ENCODE peak calls at places on chromosomes 4 and X, in nine cellular contexts. J is T follicular helper cell; E is germinal center; L is T-helper 2 cell; W is GM18507; K is GM03348; R is cardiac muscle cell; U is central memory CD4-positive, alpha-beta T cell; H is EL. V is an unnamed sample.

GRCh38 chr4:41510179-41510578 is 27.8 kb upstream of the LIMCH1 start:
- DNase-seq in U (no peak), E (no peak), H (no peak), J (no peak), L (no peak), R (no peak), W (no peak), K (no peak), V (no peak)

GRCh38 chrX:150772150-150772970 is 79.2 kb downstream of the MTMR1 start:
- DNase-seq in E (peak), J (peak), K (peak), H (peak), U (peak), W (peak), L (peak), R (peak), V (peak)

GRCh38 chrX:100098660-100099375 is 311.3 kb downstream of the PCDH19 start:
- DNase-seq in K (peak), E (no peak), H (peak), W (no peak), J (no peak), U (no peak), L (no peak), R (peak), V (no peak)

GRCh38 chr4:72302981-72303704 is 265.9 kb downstream of the ADAMTS3 start:
- DNase-seq in U (peak), R (peak), K (peak), L (peak), J (no peak), E (peak), W (no peak), H (peak), V (peak)

GRCh38 chrX:34631826-34632225 is 25.3 kb downstream of the TMEM47 start:
- DNase-seq in W (no peak), H (no peak), R (peak), J (no peak), L (no peak), K (no peak), U (no peak), E (no peak), V (no peak)

GRCh38 chrX:53081925-53082772 is at the start of gene TSPYL2:
- DNase-seq in L (peak), K (peak), E (peak), R (peak), W (peak), J (peak), H (peak), U (peak), V (peak)

GRCh38 chr4:124060261-124060918 is 652.1 kb downstream of the ANKRD50 start:
- DNase-seq in J (no peak), K (peak), W (no peak), U (no peak), E (no peak), L (no peak), H (peak), R (peak), V (no peak)

GRCh38 chrX:72352786-72353185 is 47.1 kb upstream of the CITED1 start:
- DNase-seq in L (no peak), J (no peak), H (no peak), U (no peak), E (no peak), W (no peak), K (no peak), R (no peak), V (no peak)

GRCh38 chr4:10212400-10212799 is 95.8 kb upstream of the WDR1 start:
- DNase-seq in K (peak), W (no peak), U (no peak), E (no peak), L (no peak), R (no peak), J (no peak), H (peak), V (no peak)

GRCh38 chr4:7699040-7699439 is 240.6 kb downstream of the AFAP1 start:
- DNase-seq in E (no peak), L (no peak), U (no peak), W (no peak), J (no peak), H (peak), R (peak), K (peak), V (no peak)

GRCh38 chr4:158826882-158827281 is 58.1 kb downstream of the FNIP2 start:
- DNase-seq in E (no peak), K (no peak), U (peak), J (no peak), W (no peak), L (no peak), R (no peak), H (no peak), V (no peak)

GRCh38 chr4:158863296-158863695 is 94.5 kb downstream of the FNIP2 start:
- DNase-seq in L (no peak), W (no peak), E (no peak), K (no peak), R (no peak), H (no peak), J (no peak), U (no peak), V (no peak)

GRCh38 chr4:184599492-184600135 is 49.6 kb downstream of the CASP3 start:
- DNase-seq in K (peak), L (no peak), H (peak), J (no peak), W (no peak), U (no peak), E (no peak), R (peak), V (no peak)

GRCh38 chr4:74365761-74366160 is 816 bp downstream of the EREG start:
- DNase-seq in U (no peak), E (no peak), H (peak), J (no peak), W (no peak), L (no peak), K (no peak), R (peak), V (no peak)

GRCh38 chr4:3127129-3127528 is 52.6 kb downstream of the HTT start:
- DNase-seq in H (no peak), J (no peak), L (no peak), E (no peak), R (no peak), U (no peak), K (no peak), W (no peak), V (no peak)

GRCh38 chr4:181643466-181643865 is 599.7 kb upstream of the TENM3 start:
- DNase-seq in R (no peak), J (no peak), H (no peak), U (no peak), L (no peak), K (no peak), E (no peak), W (no peak), V (no peak)

V was measured in activated T-helper 1 cell treated with anti-CD3 and anti-CD28 coated beads, Interleukin-12 subunit alpha, Interleukin-12 subunit beta, Interleukin-2, Interleukin-4 antibody, amounts not matched to agents 30 ng/mL and 10 ng/mL and 1 ng/mL, durations not matched to agents 14 hours and 24 hours and 36 hours.